ENCODE peak calls at places on chromosome 7, in six cellular contexts. One of them, this sample, is unnamed.

GRCh38 chr7:77442631-77443420 is 26.7 kb upstream of the GSAP start:
- DNase-seq in omental fat pad: no peak
- DNase-seq in spleen: no peak
- DNase-seq in WTC11: no peak
- DNase-seq in cardiac fibroblast: peak
- DNase-seq in natural killer cell: no peak
- DNase-seq in this sample: no peak

GRCh38 chr7:67738-68395 is 124.5 kb upstream of the FAM20C start:
- DNase-seq in WTC11: no peak
- DNase-seq in natural killer cell: no peak
- DNase-seq in cardiac fibroblast: peak
- DNase-seq in spleen: peak
- DNase-seq in omental fat pad: no peak
- DNase-seq in this sample: no peak

GRCh38 chr7:138878847-138879246 is 80.9 kb upstream of the ATP6V0A4 start:
- DNase-seq in natural killer cell: no peak
- DNase-seq in cardiac fibroblast: no peak
- DNase-seq in WTC11: no peak
- DNase-seq in spleen: no peak
- DNase-seq in omental fat pad: no peak
- DNase-seq in this sample: no peak

GRCh38 chr7:104552102-104552501 is 223.7 kb downstream of the LHFPL3 start:
- DNase-seq in WTC11: peak
- DNase-seq in omental fat pad: peak
- DNase-seq in natural killer cell: no peak
- DNase-seq in cardiac fibroblast: peak
- DNase-seq in spleen: no peak
- DNase-seq in this sample: peak

GRCh38 chr7:54860003-54860775 is 101.2 kb upstream of the SEC61G start:
- DNase-seq in natural killer cell: no peak
- DNase-seq in omental fat pad: no peak
- DNase-seq in WTC11: no peak
- DNase-seq in spleen: no peak
- DNase-seq in cardiac fibroblast: peak
- DNase-seq in this sample: no peak

GRCh38 chr7:25976630-25977029 is 175.4 kb upstream of the NFE2L3 start:
- DNase-seq in cardiac fibroblast: no peak
- DNase-seq in natural killer cell: no peak
- DNase-seq in WTC11: no peak
- DNase-seq in spleen: no peak
- DNase-seq in omental fat pad: no peak
- DNase-seq in this sample: no peak

GRCh38 chr7:50205011-50205410 is 99.5 kb upstream of the IKZF1 start:
- DNase-seq in cardiac fibroblast: no peak
- DNase-seq in omental fat pad: no peak
- DNase-seq in WTC11: peak
- DNase-seq in spleen: no peak
- DNase-seq in natural killer cell: no peak
- DNase-seq in this sample: no peak

GRCh38 chr7:68235937-68236336 is 1239.3 kb downstream of the TYW1 start:
- DNase-seq in omental fat pad: no peak
- DNase-seq in cardiac fibroblast: no peak
- DNase-seq in WTC11: no peak
- DNase-seq in spleen: no peak
- DNase-seq in natural killer cell: no peak
- DNase-seq in this sample: no peak

GRCh38 chr7:124945680-124946079 is 16.1 kb upstream of the POT1 start:
- DNase-seq in natural killer cell: no peak
- DNase-seq in WTC11: no peak
- DNase-seq in omental fat pad: no peak
- DNase-seq in cardiac fibroblast: no peak
- DNase-seq in spleen: no peak
- DNase-seq in this sample: no peak

GRCh38 chr7:150379590-150380379 is 655 bp downstream of the ZNF775 start:
- DNase-seq in omental fat pad: no peak
- DNase-seq in cardiac fibroblast: peak
- DNase-seq in WTC11: peak
- DNase-seq in natural killer cell: no peak
- DNase-seq in spleen: no peak
- DNase-seq in this sample: no peak

GRCh38 chr7:5494683-5495561 is 71.3 kb upstream of the TNRC18 start:
- DNase-seq in natural killer cell: peak
- DNase-seq in spleen: peak
- DNase-seq in omental fat pad: no peak
- DNase-seq in WTC11: peak
- DNase-seq in cardiac fibroblast: peak
- DNase-seq in this sample: peak
- TF ChIP-seq CTCF in natural killer cell: peak
- TF ChIP-seq CTCF in spleen: peak
- TF ChIP-seq CTCF in omental fat pad: peak
- TF ChIP-seq CTCF in WTC11: peak
- TF ChIP-seq CTCF in cardiac fibroblast: peak
- TF ChIP-seq CTCF in this sample: peak

GRCh38 chr7:123769371-123769770 is 20.6 kb upstream of the WASL start:
- DNase-seq in WTC11: no peak
- DNase-seq in omental fat pad: no peak
- DNase-seq in spleen: no peak
- DNase-seq in natural killer cell: no peak
- DNase-seq in cardiac fibroblast: peak
- DNase-seq in this sample: no peak

GRCh38 chr7:123772652-123773051 is 23.8 kb upstream of the WASL start:
- DNase-seq in WTC11: no peak
- DNase-seq in natural killer cell: no peak
- DNase-seq in spleen: no peak
- DNase-seq in cardiac fibroblast: no peak
- DNase-seq in omental fat pad: no peak
- DNase-seq in this sample: no peak

GRCh38 chr7:123771846-123772245 is 23.0 kb upstream of the WASL start:
- DNase-seq in cardiac fibroblast: no peak
- DNase-seq in natural killer cell: no peak
- DNase-seq in omental fat pad: no peak
- DNase-seq in WTC11: no peak
- DNase-seq in spleen: no peak
- DNase-seq in this sample: no peak

GRCh38 chr7:123770378-123770777 is 21.6 kb upstream of the WASL start:
- DNase-seq in WTC11: no peak
- DNase-seq in omental fat pad: no peak
- DNase-seq in cardiac fibroblast: peak
- DNase-seq in natural killer cell: no peak
- DNase-seq in spleen: no peak
- DNase-seq in this sample: no peak

DNA sequence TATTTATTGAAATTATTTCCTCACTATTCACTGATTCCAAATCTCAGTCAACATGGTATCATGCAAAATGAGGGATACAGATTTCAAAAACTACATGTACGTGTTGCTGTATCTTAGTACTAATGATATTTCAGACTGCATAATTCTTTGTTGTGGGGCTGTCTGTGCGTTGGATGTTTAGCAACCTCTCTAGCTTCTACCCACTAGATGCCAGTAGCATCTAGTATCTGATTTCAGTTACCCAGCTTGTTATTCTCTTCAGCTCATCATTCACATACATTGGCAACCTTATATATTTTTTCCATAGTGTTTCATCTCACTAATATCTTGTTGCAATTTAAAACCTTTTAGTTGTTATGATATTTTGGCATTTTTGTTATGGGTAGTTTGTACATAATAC is 22.5 kb upstream of the WASL start:
- DNase-seq in spleen: no peak
- DNase-seq in cardiac fibroblast: no peak
- DNase-seq in WTC11: no peak
- DNase-seq in omental fat pad: no peak
- DNase-seq in natural killer cell: no peak
- DNase-seq in this sample: no peak
- TF ChIP-seq CTCF in spleen: no peak
- TF ChIP-seq CTCF in cardiac fibroblast: no peak
- TF ChIP-seq CTCF in WTC11: no peak
- TF ChIP-seq CTCF in omental fat pad: no peak
- TF ChIP-seq CTCF in natural killer cell: no peak
- TF ChIP-seq CTCF in this sample: no peak

GRCh38 chr7:140342732-140343514 is 55.4 kb downstream of the SLC37A3 start:
- DNase-seq in WTC11: peak
- DNase-seq in natural killer cell: no peak
- DNase-seq in spleen: peak
- DNase-seq in omental fat pad: no peak
- DNase-seq in cardiac fibroblast: peak
- DNase-seq in this sample: peak
- TF ChIP-seq CTCF in WTC11: no peak
- TF ChIP-seq CTCF in natural killer cell: no peak
- TF ChIP-seq CTCF in spleen: peak
- TF ChIP-seq CTCF in omental fat pad: no peak
- TF ChIP-seq CTCF in cardiac fibroblast: peak
- TF ChIP-seq CTCF in this sample: peak

DNA sequence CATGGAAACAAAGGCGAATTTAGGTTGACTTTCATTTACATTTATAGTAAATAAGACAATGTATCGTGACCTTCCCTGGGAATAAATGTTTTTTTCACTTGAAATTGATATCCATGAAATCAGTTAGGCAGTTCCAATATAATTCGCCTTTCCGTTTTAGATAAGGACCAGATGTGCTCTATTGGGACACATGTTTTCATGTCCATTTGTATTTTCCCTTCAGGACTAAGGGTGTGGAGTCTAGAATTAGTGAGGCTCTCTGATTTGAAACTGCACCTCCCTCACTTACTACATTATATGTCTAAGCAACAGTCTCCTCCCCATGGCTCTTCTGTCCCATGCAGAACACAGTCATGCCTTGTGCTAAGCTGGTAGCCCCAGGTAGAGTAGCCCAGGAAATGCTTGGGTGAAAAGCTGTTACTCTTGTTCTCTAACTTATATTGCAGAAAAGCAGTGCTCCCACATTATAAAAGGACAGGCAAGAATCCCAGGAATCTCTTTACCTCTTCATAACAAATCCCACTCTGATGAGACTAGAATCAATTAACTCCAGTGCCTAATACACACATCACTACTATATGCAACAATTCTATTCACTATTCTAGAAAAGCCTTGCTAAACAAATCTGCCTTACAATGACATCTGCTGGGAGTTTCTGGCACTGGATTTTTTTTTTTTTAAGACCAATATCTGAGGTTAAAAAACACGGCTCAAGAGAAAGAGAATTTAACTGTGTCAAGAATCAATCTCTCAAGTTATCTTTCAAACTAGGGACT is 293.9 kb downstream of the SNX13 start:
- DNase-seq in omental fat pad: no peak
- DNase-seq in WTC11: no peak
- DNase-seq in spleen: no peak
- DNase-seq in cardiac fibroblast: peak
- DNase-seq in natural killer cell: no peak
- DNase-seq in this sample: no peak
- TF ChIP-seq CTCF in omental fat pad: no peak
- TF ChIP-seq CTCF in WTC11: no peak
- TF ChIP-seq CTCF in spleen: no peak
- TF ChIP-seq CTCF in cardiac fibroblast: peak
- TF ChIP-seq CTCF in natural killer cell: no peak
- TF ChIP-seq CTCF in this sample: peak

DNA sequence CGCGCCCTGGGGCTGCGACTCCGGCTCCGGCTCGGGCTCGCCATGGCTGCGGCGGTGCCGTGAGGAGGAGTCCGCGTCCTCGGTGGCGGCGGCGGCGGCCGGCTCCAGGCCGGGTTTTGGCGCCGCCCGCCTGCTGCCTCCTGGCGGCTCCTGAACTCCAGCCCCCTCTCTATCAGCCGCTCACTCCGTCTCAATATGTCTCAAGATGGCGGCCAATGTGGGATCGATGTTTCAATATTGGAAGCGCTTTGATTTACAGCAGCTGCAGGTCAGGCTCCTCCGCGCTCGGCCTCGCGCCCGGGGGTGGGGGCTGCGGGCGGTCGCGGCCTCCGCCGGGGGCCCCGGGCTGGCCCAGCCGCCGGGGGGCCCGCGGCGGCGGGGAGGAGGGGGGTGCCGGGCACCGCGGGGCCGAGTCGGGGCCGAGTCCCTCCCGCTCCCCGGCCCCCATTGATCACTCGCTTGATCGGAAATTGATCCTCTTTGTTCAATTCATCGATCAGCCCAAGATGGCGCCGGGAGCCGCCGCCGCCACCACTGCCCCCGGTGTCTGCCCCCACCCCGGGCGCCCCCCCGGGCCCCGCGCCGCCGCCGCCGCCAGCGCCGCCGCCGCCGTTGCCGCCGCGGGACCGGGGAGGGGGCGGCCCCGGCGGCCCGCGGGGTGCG is 1.5 kb upstream of the CUX1 start:
- DNase-seq in cardiac fibroblast: peak
- DNase-seq in natural killer cell: peak
- DNase-seq in omental fat pad: no peak
- DNase-seq in spleen: peak
- DNase-seq in WTC11: peak
- DNase-seq in this sample: peak
- TF ChIP-seq CTCF in cardiac fibroblast: peak
- TF ChIP-seq CTCF in natural killer cell: no peak
- TF ChIP-seq CTCF in omental fat pad: no peak
- TF ChIP-seq CTCF in spleen: peak
- TF ChIP-seq CTCF in WTC11: no peak
- TF ChIP-seq CTCF in this sample: no peak

DNA sequence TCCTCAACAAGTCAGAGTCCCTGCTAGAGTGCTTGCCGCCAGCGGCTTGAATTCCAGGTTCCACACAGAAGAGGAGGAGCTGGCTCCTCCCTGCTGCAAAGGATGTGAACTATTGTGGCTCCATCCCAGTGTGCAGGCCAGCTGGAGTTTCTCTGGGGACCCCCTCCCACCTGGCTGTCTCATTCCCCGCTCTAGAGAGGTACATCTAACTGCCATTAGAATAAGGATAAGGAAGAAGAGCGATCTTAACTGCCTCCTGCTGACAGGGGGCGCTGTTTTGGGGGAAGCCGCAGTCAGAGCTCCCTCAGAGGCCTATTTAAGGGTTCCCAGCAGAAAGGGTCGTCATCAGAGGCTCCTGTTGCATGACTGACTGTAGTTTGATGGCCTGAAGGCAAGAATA is 40.8 kb upstream of the HECW1 start:
- DNase-seq in natural killer cell: no peak
- DNase-seq in spleen: no peak
- DNase-seq in cardiac fibroblast: peak
- DNase-seq in omental fat pad: no peak
- DNase-seq in WTC11: peak
- DNase-seq in this sample: no peak
- TF ChIP-seq CTCF in natural killer cell: no peak
- TF ChIP-seq CTCF in spleen: no peak
- TF ChIP-seq CTCF in cardiac fibroblast: peak
- TF ChIP-seq CTCF in omental fat pad: no peak
- TF ChIP-seq CTCF in WTC11: peak
- TF ChIP-seq CTCF in this sample: peak

DNA sequence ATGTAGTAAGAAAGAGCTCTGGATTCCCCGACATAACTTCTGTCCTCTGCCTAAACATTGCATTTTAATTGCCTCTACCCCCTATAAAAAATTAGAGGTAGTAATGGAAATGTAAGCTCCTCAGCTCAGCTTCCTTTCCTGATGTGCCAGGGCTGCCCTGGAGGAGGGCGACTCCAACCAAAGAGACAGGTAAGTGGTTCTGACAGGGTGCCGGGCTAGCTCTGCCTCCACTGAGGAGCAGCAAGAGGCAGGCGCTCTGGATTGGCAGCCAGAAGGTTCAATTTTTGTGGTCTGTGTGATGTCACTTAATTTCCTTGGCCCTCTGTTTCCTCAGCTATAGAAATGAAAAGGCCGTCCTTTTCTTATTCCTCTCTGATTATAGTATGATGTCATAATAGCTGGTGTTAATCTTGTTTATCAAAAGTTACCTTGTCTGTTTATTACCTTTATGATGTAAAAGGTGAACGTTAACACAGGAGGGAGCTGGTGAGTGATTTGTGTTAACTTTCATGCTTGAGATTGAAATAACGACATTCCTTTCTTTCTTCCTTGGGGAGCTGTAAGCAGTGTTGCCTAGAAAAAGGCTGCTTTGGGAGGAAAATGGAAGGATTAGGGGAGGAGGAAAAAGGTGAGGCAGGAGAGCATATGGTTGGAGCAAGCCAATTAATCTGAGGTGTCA is 51.8 kb downstream of the ANLN start:
- DNase-seq in omental fat pad: no peak
- DNase-seq in WTC11: peak
- DNase-seq in cardiac fibroblast: no peak
- DNase-seq in natural killer cell: no peak
- DNase-seq in spleen: no peak
- DNase-seq in this sample: no peak
- TF ChIP-seq CTCF in omental fat pad: no peak
- TF ChIP-seq CTCF in WTC11: no peak
- TF ChIP-seq CTCF in cardiac fibroblast: no peak
- TF ChIP-seq CTCF in natural killer cell: no peak
- TF ChIP-seq CTCF in spleen: no peak
- TF ChIP-seq CTCF in this sample: peak